ENCODE peak calls at places on chromosomes 12 and 14, in four cellular contexts. V, S, M and I are unnamed samples.

GRCh38 chr12:50066402-50066801 is 9.0 kb downstream of the ASIC1 start:
- DNase-seq in M (no peak), V (no peak), S (peak), I (no peak)

GRCh38 chr12:124745891-124746570 is 117.6 kb downstream of the SCARB1 start:
- DNase-seq in S (no peak), M (no peak), V (peak), I (peak)

GRCh38 chr12:22653075-22653474 is 28.1 kb downstream of the ETNK1 start:
- DNase-seq in M (no peak), S (no peak), V (no peak), I (no peak)

GRCh38 chr14:61860294-61860918 is 98.2 kb downstream of the SNAPC1 start:
- DNase-seq in S (no peak), M (peak), V (peak), I (peak)

GRCh38 chr12:127926004-127926403 is 341.0 kb upstream of the TMEM132C start:
- DNase-seq in S (no peak), M (no peak), V (no peak), I (peak)

GRCh38 chr12:32159925-32160324 is 53.3 kb downstream of the BICD1 start:
- DNase-seq in V (no peak), S (no peak), M (no peak), I (no peak)

GRCh38 chr12:77500124-77500523 is 330.6 kb upstream of the NAV3 start:
- DNase-seq in M (no peak), V (no peak), S (no peak), I (no peak)

GRCh38 chr12:108576660-108577234 is 14.4 kb downstream of the ISCU start:
- DNase-seq in M (no peak), S (no peak), V (no peak), I (no peak)

GRCh38 chr12:1094714-1095113 is 103.7 kb downstream of the ERC1 start:
- DNase-seq in M (no peak), S (no peak), V (no peak), I (no peak)

GRCh38 chr12:98639526-98639925 is 5.1 kb downstream of the IKBIP start:
- DNase-seq in S (no peak), M (no peak), V (no peak), I (no peak)

GRCh38 chr12:86663691-86664090 is 407.5 kb upstream of the MGAT4C start:
- DNase-seq in V (no peak), M (no peak), S (no peak), I (no peak)

GRCh38 chr14:105203057-105203494 is 22.0 kb upstream of the NUDT14 start:
- DNase-seq in S (peak), M (peak), V (peak), I (no peak)

GRCh38 chr14:99207456-99207855 is 64.5 kb downstream of the BCL11B start:
- DNase-seq in V (no peak), S (no peak), M (no peak), I (no peak)

GRCh38 chr14:98963610-98964009 is 308.4 kb downstream of the BCL11B start:
- DNase-seq in V (no peak), M (no peak), S (no peak), I (no peak)